ENCODE peak calls at places on chromosome 5, in five cellular contexts. One of them, this sample, is unnamed.

GRCh38 chr5:40401965-40402364 is 277.8 kb upstream of the PTGER4 start:
- DNase-seq in hippocampal formation: no peak
- DNase-seq in pulmonary artery endothelial cell: no peak
- DNase-seq in GM20000: no peak
- DNase-seq in HFF-Myc: no peak
- DNase-seq in this sample: no peak

GRCh38 chr5:151427258-151427657 is 20.1 kb upstream of the SLC36A1 start:
- DNase-seq in hippocampal formation: no peak
- DNase-seq in HFF-Myc: no peak
- DNase-seq in GM20000: peak
- DNase-seq in pulmonary artery endothelial cell: no peak
- DNase-seq in this sample: peak

GRCh38 chr5:136446565-136446964 is 81.2 kb upstream of the TRPC7 start:
- DNase-seq in GM20000: no peak
- DNase-seq in HFF-Myc: no peak
- DNase-seq in pulmonary artery endothelial cell: no peak
- DNase-seq in hippocampal formation: no peak
- DNase-seq in this sample: no peak

GRCh38 chr5:122323132-122323548 is 11.1 kb downstream of the SNCAIP start:
- DNase-seq in GM20000: no peak
- DNase-seq in HFF-Myc: no peak
- DNase-seq in hippocampal formation: peak
- DNase-seq in pulmonary artery endothelial cell: no peak
- DNase-seq in this sample: no peak

GRCh38 chr5:41527201-41527779 is 16.9 kb upstream of the PLCXD3 start:
- DNase-seq in hippocampal formation: no peak
- DNase-seq in GM20000: no peak
- DNase-seq in pulmonary artery endothelial cell: peak
- DNase-seq in HFF-Myc: peak
- DNase-seq in this sample: no peak

GRCh38 chr5:175353876-175354275 is 90.1 kb downstream of the DRD1 start:
- DNase-seq in pulmonary artery endothelial cell: no peak
- DNase-seq in HFF-Myc: no peak
- DNase-seq in GM20000: no peak
- DNase-seq in hippocampal formation: no peak
- DNase-seq in this sample: no peak

GRCh38 chr5:111929892-111930291 is 172.9 kb upstream of the NREP start:
- DNase-seq in HFF-Myc: peak
- DNase-seq in hippocampal formation: no peak
- DNase-seq in pulmonary artery endothelial cell: no peak
- DNase-seq in GM20000: no peak
- DNase-seq in this sample: no peak

GRCh38 chr5:141811287-141812155 is 66.7 kb downstream of the PCDH1 start:
- DNase-seq in pulmonary artery endothelial cell: no peak
- DNase-seq in GM20000: peak
- DNase-seq in hippocampal formation: no peak
- DNase-seq in HFF-Myc: no peak
- DNase-seq in this sample: no peak

GRCh38 chr5:113487411-113487778 is 858 bp downstream of the MCC start:
- DNase-seq in HFF-Myc: no peak
- DNase-seq in hippocampal formation: no peak
- DNase-seq in pulmonary artery endothelial cell: no peak
- DNase-seq in GM20000: no peak
- DNase-seq in this sample: no peak

GRCh38 chr5:161481922-161482321 is 64.6 kb downstream of the GABRB2 start:
- DNase-seq in HFF-Myc: no peak
- DNase-seq in hippocampal formation: no peak
- DNase-seq in pulmonary artery endothelial cell: no peak
- DNase-seq in GM20000: peak
- DNase-seq in this sample: peak

GRCh38 chr5:127080001-127080478 is 6.7 kb upstream of the C5orf63 start:
- DNase-seq in pulmonary artery endothelial cell: no peak
- DNase-seq in HFF-Myc: no peak
- DNase-seq in hippocampal formation: no peak
- DNase-seq in GM20000: no peak
- DNase-seq in this sample: no peak

GRCh38 chr5:83222906-83223305 is 145.6 kb downstream of the XRCC4 start:
- DNase-seq in hippocampal formation: no peak
- DNase-seq in HFF-Myc: no peak
- DNase-seq in pulmonary artery endothelial cell: no peak
- DNase-seq in GM20000: no peak
- DNase-seq in this sample: no peak

GRCh38 chr5:134427540-134428041 is 15.9 kb upstream of the CDKN2AIPNL start:
- DNase-seq in hippocampal formation: no peak
- DNase-seq in HFF-Myc: no peak
- DNase-seq in GM20000: no peak
- DNase-seq in pulmonary artery endothelial cell: no peak
- DNase-seq in this sample: no peak

GRCh38 chr5:142743677-142744441 is 26.3 kb upstream of the ARHGAP26 start:
- DNase-seq in HFF-Myc: no peak
- DNase-seq in GM20000: no peak
- DNase-seq in hippocampal formation: no peak
- DNase-seq in pulmonary artery endothelial cell: peak
- DNase-seq in this sample: no peak

GRCh38 chr5:176652136-176652535 is 4.9 kb downstream of the TSPAN17 start:
- DNase-seq in pulmonary artery endothelial cell: no peak
- DNase-seq in hippocampal formation: peak
- DNase-seq in GM20000: no peak
- DNase-seq in HFF-Myc: no peak
- DNase-seq in this sample: no peak

GRCh38 chr5:42614509-42614908 is 142.1 kb upstream of the CCDC152 start:
- DNase-seq in HFF-Myc: no peak
- DNase-seq in GM20000: no peak
- DNase-seq in pulmonary artery endothelial cell: no peak
- DNase-seq in hippocampal formation: no peak
- DNase-seq in this sample: no peak

GRCh38 chr5:19626218-19626617 is 361.8 kb downstream of the CDH18 start:
- DNase-seq in hippocampal formation: no peak
- DNase-seq in GM20000: no peak
- DNase-seq in pulmonary artery endothelial cell: no peak
- DNase-seq in HFF-Myc: no peak
- DNase-seq in this sample: no peak

GRCh38 chr5:161399996-161400562 is 146.4 kb downstream of the GABRB2 start:
- DNase-seq in GM20000: no peak
- DNase-seq in pulmonary artery endothelial cell: no peak
- DNase-seq in hippocampal formation: no peak
- DNase-seq in HFF-Myc: no peak
- DNase-seq in this sample: no peak

GRCh38 chr5:38404667-38405276 is 146.4 kb downstream of the EGFLAM start:
- DNase-seq in pulmonary artery endothelial cell: no peak
- DNase-seq in HFF-Myc: no peak
- DNase-seq in GM20000: no peak
- DNase-seq in hippocampal formation: no peak
- DNase-seq in this sample: no peak

GRCh38 chr5:39906146-39906545 is 481.4 kb upstream of the DAB2 start:
- DNase-seq in hippocampal formation: no peak
- DNase-seq in GM20000: no peak
- DNase-seq in pulmonary artery endothelial cell: no peak
- DNase-seq in HFF-Myc: peak
- DNase-seq in this sample: no peak